ENCODE peak calls at places on chromosome X, in six cellular contexts. One of them, this sample, is unnamed.

GRCh38 chrX:110992611-110993010 is 103.4 kb upstream of the PAK3 start:
- DNase-seq in Peyer's patch: peak
- DNase-seq in activated T-cell treated with anti-CD3 and anti-CD28 coated beads for 48 hours: no peak
- DNase-seq in GM04503: no peak
- DNase-seq in central memory CD8-positive, alpha-beta T cell: no peak
- DNase-seq in SJSA1: no peak
- DNase-seq in this sample: peak

GRCh38 chrX:102712967-102713677 is 874 bp downstream of the GPRASP2 start:
- DNase-seq in SJSA1: no peak
- DNase-seq in Peyer's patch: peak
- DNase-seq in central memory CD8-positive, alpha-beta T cell: no peak
- DNase-seq in activated T-cell treated with anti-CD3 and anti-CD28 coated beads for 48 hours: no peak
- DNase-seq in GM04503: no peak
- DNase-seq in this sample: peak

GRCh38 chrX:111490683-111491082 is 20.8 kb upstream of the SERTM2 start:
- DNase-seq in central memory CD8-positive, alpha-beta T cell: no peak
- DNase-seq in activated T-cell treated with anti-CD3 and anti-CD28 coated beads for 48 hours: no peak
- DNase-seq in SJSA1: no peak
- DNase-seq in Peyer's patch: no peak
- DNase-seq in GM04503: no peak
- DNase-seq in this sample: peak

GRCh38 chrX:53261573-53261972 is 19.8 kb downstream of the IQSEC2 start:
- DNase-seq in Peyer's patch: peak
- DNase-seq in central memory CD8-positive, alpha-beta T cell: no peak
- DNase-seq in GM04503: no peak
- DNase-seq in SJSA1: no peak
- DNase-seq in activated T-cell treated with anti-CD3 and anti-CD28 coated beads for 48 hours: no peak
- DNase-seq in this sample: no peak

GRCh38 chrX:130754353-130754752 is 148.7 kb downstream of the ENOX2 start:
- DNase-seq in SJSA1: no peak
- DNase-seq in central memory CD8-positive, alpha-beta T cell: no peak
- DNase-seq in Peyer's patch: no peak
- DNase-seq in activated T-cell treated with anti-CD3 and anti-CD28 coated beads for 48 hours: no peak
- DNase-seq in GM04503: no peak
- DNase-seq in this sample: no peak

GRCh38 chrX:101973066-101973465 is 41.2 kb upstream of the ZMAT1 start:
- DNase-seq in Peyer's patch: no peak
- DNase-seq in activated T-cell treated with anti-CD3 and anti-CD28 coated beads for 48 hours: no peak
- DNase-seq in central memory CD8-positive, alpha-beta T cell: no peak
- DNase-seq in SJSA1: no peak
- DNase-seq in GM04503: peak
- DNase-seq in this sample: no peak

GRCh38 chrX:13472975-13473665 is 96.3 kb upstream of the EGFL6 start:
- DNase-seq in GM04503: no peak
- DNase-seq in activated T-cell treated with anti-CD3 and anti-CD28 coated beads for 48 hours: no peak
- DNase-seq in Peyer's patch: no peak
- DNase-seq in central memory CD8-positive, alpha-beta T cell: no peak
- DNase-seq in SJSA1: no peak
- DNase-seq in this sample: no peak

GRCh38 chrX:115112411-115112810 is 76.8 kb upstream of the RBMXL3 start:
- DNase-seq in SJSA1: no peak
- DNase-seq in Peyer's patch: no peak
- DNase-seq in GM04503: no peak
- DNase-seq in central memory CD8-positive, alpha-beta T cell: no peak
- DNase-seq in activated T-cell treated with anti-CD3 and anti-CD28 coated beads for 48 hours: no peak
- DNase-seq in this sample: no peak

GRCh38 chrX:66074920-66075879 is 35.3 kb upstream of the VSIG4 start:
- DNase-seq in GM04503: no peak
- DNase-seq in activated T-cell treated with anti-CD3 and anti-CD28 coated beads for 48 hours: peak
- DNase-seq in SJSA1: no peak
- DNase-seq in central memory CD8-positive, alpha-beta T cell: no peak
- DNase-seq in Peyer's patch: peak
- DNase-seq in this sample: no peak

GRCh38 chrX:135697614-135698013 is 15.8 kb upstream of the CT45A1 start:
- DNase-seq in GM04503: no peak
- DNase-seq in central memory CD8-positive, alpha-beta T cell: no peak
- DNase-seq in activated T-cell treated with anti-CD3 and anti-CD28 coated beads for 48 hours: no peak
- DNase-seq in SJSA1: no peak
- DNase-seq in Peyer's patch: no peak
- DNase-seq in this sample: no peak

GRCh38 chrX:100802843-100803242 is 17.3 kb upstream of the CSTF2 start:
- DNase-seq in SJSA1: no peak
- DNase-seq in Peyer's patch: peak
- DNase-seq in central memory CD8-positive, alpha-beta T cell: no peak
- DNase-seq in GM04503: no peak
- DNase-seq in activated T-cell treated with anti-CD3 and anti-CD28 coated beads for 48 hours: no peak
- DNase-seq in this sample: no peak

GRCh38 chrX:155086961-155087735 is 15.8 kb downstream of the BRCC3 start:
- DNase-seq in SJSA1: no peak
- DNase-seq in Peyer's patch: no peak
- DNase-seq in central memory CD8-positive, alpha-beta T cell: no peak
- DNase-seq in GM04503: no peak
- DNase-seq in activated T-cell treated with anti-CD3 and anti-CD28 coated beads for 48 hours: no peak
- DNase-seq in this sample: no peak

GRCh38 chrX:142295190-142295589 is 90.1 kb upstream of the MAGEC2 start:
- DNase-seq in Peyer's patch: no peak
- DNase-seq in activated T-cell treated with anti-CD3 and anti-CD28 coated beads for 48 hours: no peak
- DNase-seq in SJSA1: no peak
- DNase-seq in central memory CD8-positive, alpha-beta T cell: no peak
- DNase-seq in GM04503: no peak
- DNase-seq in this sample: no peak

GRCh38 chrX:22395372-22395771 is 122.7 kb downstream of the CBLL2 start:
- DNase-seq in GM04503: no peak
- DNase-seq in activated T-cell treated with anti-CD3 and anti-CD28 coated beads for 48 hours: no peak
- DNase-seq in Peyer's patch: no peak
- DNase-seq in central memory CD8-positive, alpha-beta T cell: no peak
- DNase-seq in SJSA1: no peak
- DNase-seq in this sample: no peak

GRCh38 chrX:134807039-134807729 is 148.9 kb upstream of the PLAC1 start:
- DNase-seq in SJSA1: peak
- DNase-seq in activated T-cell treated with anti-CD3 and anti-CD28 coated beads for 48 hours: peak
- DNase-seq in GM04503: peak
- DNase-seq in Peyer's patch: peak
- DNase-seq in central memory CD8-positive, alpha-beta T cell: peak
- DNase-seq in this sample: peak

GRCh38 chrX:138759217-138759943 is 47.9 kb upstream of the FGF13 start:
- DNase-seq in SJSA1: no peak
- DNase-seq in GM04503: no peak
- DNase-seq in central memory CD8-positive, alpha-beta T cell: no peak
- DNase-seq in activated T-cell treated with anti-CD3 and anti-CD28 coated beads for 48 hours: no peak
- DNase-seq in Peyer's patch: no peak
- DNase-seq in this sample: no peak

GRCh38 chrX:40152706-40153334 is 55.1 kb upstream of the BCOR start:
- DNase-seq in GM04503: no peak
- DNase-seq in central memory CD8-positive, alpha-beta T cell: no peak
- DNase-seq in SJSA1: peak
- DNase-seq in activated T-cell treated with anti-CD3 and anti-CD28 coated beads for 48 hours: no peak
- DNase-seq in Peyer's patch: peak
- DNase-seq in this sample: peak

GRCh38 chrX:15350329-15350996 is 15.1 kb upstream of the PIGA start:
- DNase-seq in GM04503: no peak
- DNase-seq in SJSA1: no peak
- DNase-seq in activated T-cell treated with anti-CD3 and anti-CD28 coated beads for 48 hours: no peak
- DNase-seq in central memory CD8-positive, alpha-beta T cell: no peak
- DNase-seq in Peyer's patch: no peak
- DNase-seq in this sample: no peak

GRCh38 chrX:1355131-1355799 is 18.7 kb downstream of the IL3RA start:
- DNase-seq in SJSA1: no peak
- DNase-seq in Peyer's patch: no peak
- DNase-seq in GM04503: no peak
- DNase-seq in activated T-cell treated with anti-CD3 and anti-CD28 coated beads for 48 hours: no peak
- DNase-seq in central memory CD8-positive, alpha-beta T cell: no peak
- DNase-seq in this sample: no peak

GRCh38 chrX:71989768-71990167 is 79.1 kb downstream of the NHSL2 start:
- DNase-seq in Peyer's patch: no peak
- DNase-seq in GM04503: peak
- DNase-seq in SJSA1: peak
- DNase-seq in central memory CD8-positive, alpha-beta T cell: no peak
- DNase-seq in activated T-cell treated with anti-CD3 and anti-CD28 coated beads for 48 hours: no peak
- DNase-seq in this sample: no peak

GRCh38 chrX:47539860-47540259 is 21.1 kb upstream of the ARAF start:
- DNase-seq in SJSA1: no peak
- DNase-seq in activated T-cell treated with anti-CD3 and anti-CD28 coated beads for 48 hours: no peak
- DNase-seq in Peyer's patch: no peak
- DNase-seq in GM04503: no peak
- DNase-seq in central memory CD8-positive, alpha-beta T cell: no peak
- DNase-seq in this sample: no peak

GRCh38 chrX:48498374-48498809 is 10.4 kb upstream of the PORCN start:
- DNase-seq in GM04503: peak
- DNase-seq in Peyer's patch: no peak
- DNase-seq in activated T-cell treated with anti-CD3 and anti-CD28 coated beads for 48 hours: no peak
- DNase-seq in SJSA1: peak
- DNase-seq in central memory CD8-positive, alpha-beta T cell: no peak
- DNase-seq in this sample: no peak

This sample was measured in BE2C.